ENCODE peak calls at places on chromosomes 3 and 15, in five cellular contexts. One of them, this sample, is unnamed.

GRCh38 chr3:11413071-11413470 is 140.9 kb downstream of the ATG7 start:
- DNase-seq in HuH-7: no peak
- DNase-seq in kidney tubule cell: no peak
- DNase-seq in left cardiac atrium: no peak
- DNase-seq in NCI-H460: no peak
- DNase-seq in this sample: no peak

GRCh38 chr15:22861151-22861550 is 22.7 kb downstream of the NIPA2 start:
- DNase-seq in HuH-7: no peak
- DNase-seq in kidney tubule cell: no peak
- DNase-seq in left cardiac atrium: no peak
- DNase-seq in NCI-H460: no peak
- DNase-seq in this sample: no peak

GRCh38 chr3:197468866-197469382 is 86.8 kb downstream of the BDH1 start:
- DNase-seq in HuH-7: peak; percentile 59
- DNase-seq in kidney tubule cell: peak; percentile 78
- DNase-seq in left cardiac atrium: no peak
- DNase-seq in NCI-H460: no peak
- DNase-seq in this sample: no peak

GRCh38 chr3:111332488-111333095 is 209.4 kb upstream of the CD96 start:
- DNase-seq in HuH-7: no peak
- DNase-seq in kidney tubule cell: no peak
- DNase-seq in left cardiac atrium: no peak
- DNase-seq in NCI-H460: no peak
- DNase-seq in this sample: no peak

GRCh38 chr3:148718982-148719862 is 21.5 kb downstream of the AGTR1 start:
- DNase-seq in HuH-7: no peak
- DNase-seq in kidney tubule cell: no peak
- DNase-seq in left cardiac atrium: no peak
- DNase-seq in NCI-H460: no peak
- DNase-seq in this sample: no peak

GRCh38 chr3:129122697-129123055 is 1.1 kb upstream of the RAB43 start:
- DNase-seq in HuH-7: no peak
- DNase-seq in kidney tubule cell: no peak
- DNase-seq in left cardiac atrium: no peak
- DNase-seq in NCI-H460: no peak
- DNase-seq in this sample: no peak

GRCh38 chr15:90001683-90002427 is 731 bp downstream of the ZNF710 start:
- DNase-seq in HuH-7: peak; percentile 82
- DNase-seq in kidney tubule cell: peak; percentile 62
- DNase-seq in left cardiac atrium: peak; percentile 64
- DNase-seq in NCI-H460: no peak
- DNase-seq in this sample: peak; percentile 51

GRCh38 chr3:119746423-119746822 is 35.5 kb upstream of the NR1I2 start:
- DNase-seq in HuH-7: no peak
- DNase-seq in kidney tubule cell: no peak
- DNase-seq in left cardiac atrium: no peak
- DNase-seq in NCI-H460: no peak
- DNase-seq in this sample: no peak

GRCh38 chr15:101675796-101676582 is 23.8 kb upstream of the TM2D3 start:
- DNase-seq in HuH-7: no peak
- DNase-seq in kidney tubule cell: peak; percentile 88
- DNase-seq in left cardiac atrium: no peak
- DNase-seq in NCI-H460: no peak
- DNase-seq in this sample: peak; percentile 68

GRCh38 chr3:70981252-70981933 is 602.1 kb downstream of the FOXP1 start:
- DNase-seq in HuH-7: no peak
- DNase-seq in kidney tubule cell: no peak
- DNase-seq in left cardiac atrium: no peak
- DNase-seq in NCI-H460: no peak
- DNase-seq in this sample: no peak

GRCh38 chr3:52483577-52484495 is 11.3 kb upstream of the STAB1 start:
- DNase-seq in HuH-7: no peak
- DNase-seq in kidney tubule cell: no peak
- DNase-seq in left cardiac atrium: peak; percentile 26
- DNase-seq in NCI-H460: no peak
- DNase-seq in this sample: peak; percentile 58

GRCh38 chr3:14377838-14378169 is 24.6 kb upstream of the SLC6A6 start:
- DNase-seq in HuH-7: no peak
- DNase-seq in kidney tubule cell: no peak
- DNase-seq in left cardiac atrium: no peak
- DNase-seq in NCI-H460: no peak
- DNase-seq in this sample: no peak

GRCh38 chr3:59563966-59564365 is 514.1 kb upstream of the CFAP20DC start:
- DNase-seq in HuH-7: no peak
- DNase-seq in kidney tubule cell: peak; percentile 71
- DNase-seq in left cardiac atrium: no peak
- DNase-seq in NCI-H460: no peak
- DNase-seq in this sample: peak; percentile 85

GRCh38 chr3:100057716-100058575 is 56.4 kb downstream of the FILIP1L start:
- DNase-seq in HuH-7: peak; percentile 43
- DNase-seq in kidney tubule cell: peak; percentile 49
- DNase-seq in left cardiac atrium: no peak
- DNase-seq in NCI-H460: no peak
- DNase-seq in this sample: no peak

GRCh38 chr3:170049146-170050000 is 11.6 kb downstream of the GPR160 start:
- DNase-seq in HuH-7: no peak
- DNase-seq in kidney tubule cell: peak; percentile 98
- DNase-seq in left cardiac atrium: no peak
- DNase-seq in NCI-H460: no peak
- DNase-seq in this sample: peak; percentile 59

GRCh38 chr15:66565731-66566130 is at the start of gene LCTL:
- DNase-seq in HuH-7: no peak
- DNase-seq in kidney tubule cell: peak; percentile 31
- DNase-seq in left cardiac atrium: no peak
- DNase-seq in NCI-H460: no peak
- DNase-seq in this sample: peak; percentile 74

GRCh38 chr3:38084969-38085942 is 46.2 kb downstream of the DLEC1 start:
- DNase-seq in HuH-7: no peak
- DNase-seq in kidney tubule cell: no peak
- DNase-seq in left cardiac atrium: no peak
- DNase-seq in NCI-H460: no peak
- DNase-seq in this sample: no peak